ENCODE peak calls at places on chromosomes 11 and 22, in four cellular contexts. F is AG09309, X is IMR-90, K is GM23338. U is an unnamed sample.

GRCh38 chr11:115112779-115113178 is 391.4 kb downstream of the CADM1 start:
- DNase-seq in F (no peak), X (no peak), K (no peak), U (no peak)

GRCh38 chr11:8760896-8761295 is 78.3 kb downstream of the RPL27A start:
- DNase-seq in F (no peak), X (peak; percentile 59), K (no peak), U (no peak)

GRCh38 chr11:86798988-86799387 is 1.4 kb upstream of the PRSS23 start:
- DNase-seq in F (peak; percentile 66), X (peak; percentile 92), K (no peak), U (no peak)

GRCh38 chr11:12137938-12138731 is 27.7 kb downstream of the MICAL2 start:
- DNase-seq in F (peak; percentile 87), X (peak; percentile 98), K (no peak), U (no peak)

GRCh38 chr11:69514771-69515170 is 33.3 kb downstream of the LINC01488 start:
- DNase-seq in F (no peak), X (no peak), K (no peak), U (no peak)

GRCh38 chr11:62542111-62542745 is 4.4 kb downstream of the AHNAK start:
- DNase-seq in F (no peak), X (peak; percentile 23), K (no peak), U (no peak)

GRCh38 chr11:3040881-3041280 is 16.3 kb downstream of the CARS1 start:
- DNase-seq in F (no peak), X (no peak), K (no peak), U (no peak)

GRCh38 chr11:61162092-61162935 is 1.1 kb upstream of the VPS37C start:
- DNase-seq in F (no peak), X (peak; percentile 44), K (peak; percentile 57), U (no peak)

GRCh38 chr11:9160166-9160565 is 68.8 kb upstream of the SCUBE2 start:
- DNase-seq in F (no peak), X (peak; percentile 62), K (no peak), U (no peak)

GRCh38 chr11:63212742-63213141 is 30.7 kb downstream of the SLC22A25 start:
- DNase-seq in F (no peak), X (no peak), K (peak; percentile 63), U (no peak)

GRCh38 chr11:134797411-134798089 is 385.5 kb upstream of the B3GAT1 start:
- DNase-seq in F (no peak), X (no peak), K (no peak), U (no peak)

GRCh38 chr11:45879803-45880685 is 5.4 kb upstream of the MAPK8IP1 start:
- DNase-seq in F (no peak), X (peak; percentile 22), K (no peak), U (no peak)

GRCh38 chr11:33525789-33526188 is 174.8 kb downstream of the C11orf91 start:
- DNase-seq in F (no peak), X (no peak), K (peak; percentile 57), U (no peak)

GRCh38 chr22:47595122-47595521 is 832.7 kb downstream of the TBC1D22A start:
- DNase-seq in F (no peak), X (no peak), K (no peak), U (no peak)

GRCh38 chr11:74559110-74559933 is 33.1 kb upstream of the POLD3 start:
- DNase-seq in F (no peak), X (peak; percentile 55), K (no peak), U (no peak)

GRCh38 chr11:129652828-129653227 is 162.8 kb upstream of the TMEM45B start:
- DNase-seq in F (no peak), X (peak; percentile 79), K (no peak), U (no peak)

GRCh38 chr11:87203907-87204602 is 166.3 kb downstream of the TMEM135 start:
- DNase-seq in F (no peak), X (no peak), K (no peak), U (no peak)

GRCh38 chr22:33882991-33883390 is 37.3 kb downstream of the LARGE1 start:
- DNase-seq in F (no peak), X (no peak), K (no peak), U (no peak)

GRCh38 chr11:119700536-119701346 is 28.3 kb downstream of the NECTIN1 start:
- DNase-seq in F (no peak), X (no peak), K (no peak), U (no peak)

GRCh38 chr11:70705097-70705496 is 306.8 kb downstream of the CTTN start:
- DNase-seq in F (no peak), X (no peak), K (no peak), U (no peak)

GRCh38 chr22:44195189-44195871 is 14.6 kb downstream of the PARVG start:
- DNase-seq in F (no peak), X (no peak), K (no peak), U (no peak)

GRCh38 chr11:64266339-64266738 is 15.0 kb downstream of the PLCB3 start:
- DNase-seq in F (no peak), X (no peak), K (no peak), U (no peak)

DNA sequence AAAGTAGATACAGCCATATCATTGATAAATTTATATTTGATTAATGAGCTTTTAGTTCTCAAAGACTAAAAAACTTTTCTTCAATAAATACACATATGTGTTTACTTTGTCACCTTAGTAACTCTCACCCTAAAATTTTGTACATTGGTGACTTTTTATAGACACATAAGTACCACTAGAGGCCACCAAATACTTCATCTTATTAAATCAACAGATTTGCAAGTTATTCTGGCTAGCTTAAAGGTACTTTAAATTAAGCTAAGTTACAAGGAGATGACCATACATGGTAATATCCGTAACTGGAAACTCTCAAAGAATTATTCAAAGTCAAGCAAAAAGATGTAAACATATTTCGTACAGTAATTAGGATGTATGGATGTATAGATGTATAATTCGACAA is 112.2 kb downstream of the SBF2 start:
- DNase-seq in F (peak; percentile 31), X (peak; percentile 36), K (peak; percentile 43), U (peak; percentile 35)
- TF ChIP-seq CTCF in F (peak; percentile 15), X (peak; percentile 34), K (peak; percentile 52), U (peak; percentile 21)

GRCh38 chr11:126879516-126879915 is 121.1 kb downstream of the KIRREL3 start:
- DNase-seq in F (no peak), X (peak; percentile 41), K (no peak), U (no peak)

GRCh38 chr11:126878892-126879291 is 121.7 kb downstream of the KIRREL3 start:
- DNase-seq in F (no peak), X (no peak), K (no peak), U (no peak)

GRCh38 chr11:126871792-126872191 is 128.8 kb downstream of the KIRREL3 start:
- DNase-seq in F (no peak), X (peak; percentile 20), K (no peak), U (no peak)

GRCh38 chr11:126874276-126874675 is 126.3 kb downstream of the KIRREL3 start:
- DNase-seq in F (no peak), X (peak; percentile 58), K (no peak), U (no peak)

DNA sequence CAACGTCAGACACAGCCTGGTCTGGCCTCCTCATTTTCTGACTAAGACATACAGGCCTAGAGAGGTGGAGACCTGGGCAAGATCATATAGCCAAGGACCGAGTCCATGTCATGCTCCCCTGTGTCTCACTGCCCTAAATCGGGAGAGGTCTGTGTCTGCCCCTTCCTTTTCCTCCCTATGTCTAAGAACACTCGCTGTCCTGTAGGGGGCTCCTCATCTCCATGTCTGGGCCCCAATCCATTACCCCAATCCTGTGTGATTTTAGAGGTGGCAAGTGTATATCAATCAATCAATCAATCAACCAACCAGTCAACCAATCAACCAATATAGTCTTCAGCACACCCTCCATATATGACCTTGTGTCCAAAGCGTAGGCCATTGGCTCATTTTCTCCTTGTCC is 125.7 kb downstream of the KIRREL3 start:
- DNase-seq in F (no peak), X (no peak), K (peak; percentile 68), U (no peak)
- TF ChIP-seq CTCF in F (peak; percentile 32), X (no peak), K (peak; percentile 66), U (peak; percentile 22)

DNA sequence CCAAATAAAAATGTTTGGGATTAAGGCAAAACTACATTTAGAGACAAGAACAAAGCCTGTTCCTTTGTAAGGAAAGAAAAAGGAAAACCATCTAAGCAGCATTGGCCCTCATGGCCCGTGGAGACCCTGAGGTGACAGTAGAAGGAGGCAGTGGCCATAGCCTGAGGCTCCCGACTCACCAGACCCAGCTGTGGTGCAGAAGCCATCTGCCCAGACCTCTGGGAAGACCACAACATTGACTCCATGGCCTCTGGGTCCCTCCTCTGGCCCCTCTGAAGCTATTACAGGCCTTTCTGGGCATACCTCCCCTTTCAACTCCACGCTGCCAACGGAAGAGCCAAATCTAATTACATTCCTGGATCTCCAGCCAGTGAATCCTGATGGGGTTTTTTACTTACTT is 6.4 kb downstream of the PRAME start:
- DNase-seq in F (no peak), X (no peak), K (peak; percentile 69), U (no peak)
- TF ChIP-seq CTCF in F (no peak), X (no peak), K (peak; percentile 47), U (no peak)

DNA sequence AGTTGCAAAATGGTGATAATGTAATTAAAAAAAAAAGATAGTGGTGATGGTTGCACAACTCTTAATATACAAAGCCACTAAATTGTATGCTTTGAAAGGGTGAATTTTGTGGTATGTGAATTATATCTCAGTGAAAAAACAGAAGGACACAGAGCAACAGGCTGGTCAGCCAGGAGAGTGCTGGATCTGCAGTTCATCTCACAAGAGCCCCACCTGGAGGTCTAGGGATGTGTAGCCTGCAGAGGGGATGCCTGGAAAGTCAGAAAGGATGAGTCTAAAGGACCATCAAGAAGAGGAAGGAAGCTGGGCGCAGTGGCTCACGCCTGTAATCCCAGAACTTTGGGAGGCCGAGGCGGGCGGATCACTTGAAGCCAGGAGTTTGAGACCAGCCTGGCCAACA is 9.0 kb downstream of the POLR3H start:
- DNase-seq in F (no peak), X (no peak), K (peak; percentile 75), U (no peak)
- TF ChIP-seq CTCF in F (peak; percentile 22), X (peak; percentile 25), K (peak; percentile 57), U (peak; percentile 42)

GRCh38 chr11:117823294-117823940 is 1.1 kb downstream of the FXYD2 start:
- DNase-seq in F (no peak), X (no peak), K (no peak), U (no peak)
- TF ChIP-seq CTCF in F (no peak), X (no peak), K (peak; percentile 17), U (no peak)

GRCh38 chr22:27335102-27335660 is 466.4 kb downstream of the MN1 start:
- DNase-seq in F (no peak), X (no peak), K (no peak), U (no peak)
- TF ChIP-seq CTCF in F (no peak), X (no peak), K (no peak), U (no peak)

GRCh38 chr22:17096095-17096494 is 11.3 kb downstream of the IL17RA start:
- DNase-seq in F (no peak), X (no peak), K (no peak), U (no peak)

GRCh38 chr22:17093081-17093480 is 8.3 kb downstream of the IL17RA start:
- DNase-seq in F (no peak), X (no peak), K (no peak), U (no peak)

GRCh38 chr22:17097701-17098100 is 12.9 kb downstream of the IL17RA start:
- DNase-seq in F (no peak), X (no peak), K (no peak), U (no peak)

GRCh38 chr22:17097062-17097461 is 12.3 kb downstream of the IL17RA start:
- DNase-seq in F (no peak), X (no peak), K (no peak), U (no peak)

GRCh38 chr22:17095538-17095937 is 10.7 kb downstream of the IL17RA start:
- DNase-seq in F (no peak), X (no peak), K (peak; percentile 76), U (no peak)
- TF ChIP-seq CTCF in F (peak; percentile 26), X (peak; percentile 27), K (peak; percentile 72), U (peak; percentile 47)